ENCODE peak calls at places on chromosomes 12 and 14, in nine cellular contexts. W is RWPE1; B is suprapubic skin; E is uterus; J is brain microvascular endothelial cell; X is CD4-positive, CD25-positive, alpha-beta regulatory T cell; A is HepG2; R is neuronal stem cell; U is lower lobe of right lung. V is an unnamed sample.

GRCh38 chr12:46224401-46224800 is 44.4 kb downstream of the SLC38A1 start:
- DNase-seq in A (no peak), X (no peak), B (peak), U (no peak), E (peak), R (no peak), J (no peak), W (no peak), V (no peak)

GRCh38 chr12:121649819-121650353 is 19.6 kb downstream of the MORN3 start:
- DNase-seq in B (no peak), J (no peak), U (no peak), E (no peak), R (no peak), W (no peak), X (no peak), A (no peak), V (no peak)

GRCh38 chr14:86639146-86639545 is 1109.2 kb downstream of the FLRT2 start:
- DNase-seq in U (no peak), X (no peak), J (no peak), A (no peak), W (no peak), B (no peak), E (no peak), R (no peak), V (no peak)

GRCh38 chr14:42687421-42687820 is 1080.7 kb downstream of the LRFN5 start:
- DNase-seq in A (no peak), B (no peak), X (no peak), W (no peak), R (no peak), J (no peak), U (no peak), E (no peak), V (no peak)

GRCh38 chr12:113244015-113244983 is 23.0 kb downstream of the TPCN1 start:
- DNase-seq in E (peak), U (peak), J (no peak), X (no peak), B (peak), R (no peak), A (no peak), W (peak), V (no peak)

GRCh38 chr14:104149617-104150141 is 11.3 kb downstream of the KIF26A start:
- DNase-seq in U (no peak), W (no peak), A (no peak), R (peak), B (no peak), E (peak), X (no peak), J (no peak), V (no peak)

GRCh38 chr12:128850400-128850799 is 2.9 kb upstream of the GLT1D1 start:
- DNase-seq in E (no peak), B (no peak), J (no peak), X (no peak), U (no peak), R (no peak), W (no peak), A (no peak), V (no peak)

GRCh38 chr12:31589582-31589895 is 1.4 kb downstream of the DENND5B start:
- DNase-seq in U (no peak), J (no peak), A (no peak), R (no peak), X (no peak), W (no peak), B (no peak), E (no peak), V (no peak)

GRCh38 chr12:95548056-95548538 is 3.2 kb downstream of the USP44 start:
- DNase-seq in R (peak), E (peak), J (no peak), X (no peak), A (no peak), U (peak), W (no peak), B (peak), V (no peak)

GRCh38 chr12:57604454-57605307 is at the start of gene DTX3:
- DNase-seq in R (no peak), J (peak), E (peak), X (peak), B (no peak), W (no peak), A (no peak), U (no peak), V (no peak)

GRCh38 chr12:34603382-34604035 is 581.2 kb downstream of the ALG10 start:
- DNase-seq in B (peak), E (no peak), X (no peak), W (no peak), A (no peak), U (no peak), R (no peak), J (no peak), V (no peak)

GRCh38 chr12:15796493-15797141 is 7.4 kb upstream of the EPS8 start:
- DNase-seq in B (no peak), W (peak), U (no peak), A (peak), J (peak), E (no peak), R (no peak), X (no peak), V (no peak)

GRCh38 chr12:124390442-124391116 is 95.7 kb downstream of the RFLNA start:
- DNase-seq in E (peak), W (peak), B (no peak), A (no peak), U (peak), R (no peak), J (peak), X (no peak), V (peak)

GRCh38 chr12:127487031-127487430 is 779.9 kb upstream of the TMEM132C start:
- DNase-seq in A (no peak), R (no peak), E (no peak), U (no peak), B (no peak), W (no peak), X (no peak), J (peak), V (no peak)

GRCh38 chr12:127485528-127485927 is 781.4 kb upstream of the TMEM132C start:
- DNase-seq in E (no peak), B (no peak), X (no peak), U (no peak), W (peak), J (peak), R (no peak), A (no peak), V (no peak)

GRCh38 chr12:127489055-127489454 is 777.9 kb upstream of the TMEM132C start:
- DNase-seq in U (no peak), B (no peak), J (no peak), E (no peak), R (no peak), W (no peak), X (no peak), A (peak), V (no peak)
- H3K27ac ChIP-seq in U (no peak), B (no peak), J (no peak), E (no peak), R (no peak), W (no peak), X (no peak), A (no peak), V (no peak)

GRCh38 chr14:100191584-100192249 is 32.3 kb upstream of the DEGS2 start:
- DNase-seq in A (no peak), B (no peak), R (no peak), U (no peak), J (no peak), E (peak), X (no peak), W (no peak), V (no peak)
- H3K27ac ChIP-seq in A (no peak), B (no peak), R (no peak), U (peak), J (no peak), E (peak), X (no peak), W (peak), V (no peak)

DNA sequence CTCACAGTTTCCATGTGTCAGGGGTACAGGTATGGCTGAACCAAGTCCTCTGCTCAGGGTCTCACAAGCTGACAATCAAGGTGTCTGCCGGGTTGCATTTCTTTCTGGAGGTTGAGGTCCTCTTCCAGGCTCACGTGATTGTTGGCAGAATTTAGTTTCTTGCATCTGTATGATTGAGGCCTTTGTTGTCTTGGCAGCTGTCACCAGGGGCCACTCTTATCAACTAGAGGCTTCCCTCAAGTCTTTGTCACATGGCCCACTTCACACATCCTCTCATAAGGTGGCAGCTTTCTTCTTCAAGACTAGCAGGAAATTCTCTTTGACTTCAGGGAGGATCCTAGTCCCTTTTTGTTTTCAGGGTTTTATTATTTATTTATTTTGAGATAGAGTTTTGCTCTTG is 46.0 kb upstream of the FOS start:
- DNase-seq in B (no peak), U (no peak), A (no peak), W (no peak), R (no peak), J (no peak), X (peak), E (no peak), V (no peak)
- H3K27ac ChIP-seq in B (no peak), U (no peak), A (no peak), W (no peak), R (no peak), J (no peak), X (no peak), E (no peak), V (no peak)

GRCh38 chr12:53098982-53099651 is 1.6 kb downstream of the IGFBP6 start:
- DNase-seq in X (peak), A (peak), U (peak), W (peak), R (peak), B (peak), E (peak), J (peak), V (peak)
- H3K27ac ChIP-seq in X (no peak), A (no peak), U (peak), W (peak), R (no peak), B (peak), E (peak), J (peak), V (peak)

GRCh38 chr14:71054706-71055105 is 147.4 kb downstream of the PCNX1 start:
- DNase-seq in U (no peak), R (no peak), B (no peak), X (no peak), J (no peak), E (no peak), A (no peak), W (no peak), V (no peak)

GRCh38 chr14:71048393-71048792 is 141.1 kb downstream of the PCNX1 start:
- DNase-seq in W (no peak), R (no peak), X (no peak), E (no peak), U (no peak), J (no peak), B (no peak), A (no peak), V (no peak)

GRCh38 chr14:71050227-71050823 is 143.1 kb downstream of the PCNX1 start:
- DNase-seq in A (no peak), E (no peak), J (no peak), U (no peak), X (no peak), B (no peak), R (no peak), W (peak), V (no peak)

GRCh38 chr14:71049435-71050147 is 142.3 kb downstream of the PCNX1 start:
- DNase-seq in B (no peak), R (no peak), A (no peak), X (no peak), W (peak), U (no peak), J (no peak), E (no peak), V (no peak)
- H3K27ac ChIP-seq in B (no peak), R (no peak), A (no peak), X (no peak), W (no peak), U (no peak), J (no peak), E (no peak), V (no peak)

DNA sequence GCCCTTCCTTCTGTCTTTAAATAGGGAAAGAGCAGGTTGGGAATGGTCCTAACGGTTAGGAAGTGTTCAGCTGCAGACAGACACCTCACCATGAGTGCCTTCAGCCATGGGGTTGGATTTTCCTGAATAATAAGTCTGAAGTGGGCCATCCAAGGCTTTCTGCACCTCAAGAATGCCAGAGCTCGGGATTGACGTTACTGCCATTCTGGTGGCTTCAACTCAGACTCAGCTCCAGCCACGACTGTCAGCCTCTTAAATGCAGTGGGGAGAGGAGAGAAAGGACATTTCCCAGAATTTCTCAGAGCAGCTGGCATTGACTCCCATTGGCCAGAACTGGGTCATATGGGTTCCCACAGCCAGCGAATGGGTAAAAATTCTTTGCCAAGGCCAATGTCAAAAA is 363.4 kb downstream of the MED13L start:
- DNase-seq in X (no peak), R (no peak), J (no peak), B (no peak), E (no peak), U (no peak), W (no peak), A (no peak), V (no peak)
- H3K27ac ChIP-seq in X (no peak), R (no peak), J (no peak), B (no peak), E (no peak), U (no peak), W (no peak), A (no peak), V (no peak)

DNA sequence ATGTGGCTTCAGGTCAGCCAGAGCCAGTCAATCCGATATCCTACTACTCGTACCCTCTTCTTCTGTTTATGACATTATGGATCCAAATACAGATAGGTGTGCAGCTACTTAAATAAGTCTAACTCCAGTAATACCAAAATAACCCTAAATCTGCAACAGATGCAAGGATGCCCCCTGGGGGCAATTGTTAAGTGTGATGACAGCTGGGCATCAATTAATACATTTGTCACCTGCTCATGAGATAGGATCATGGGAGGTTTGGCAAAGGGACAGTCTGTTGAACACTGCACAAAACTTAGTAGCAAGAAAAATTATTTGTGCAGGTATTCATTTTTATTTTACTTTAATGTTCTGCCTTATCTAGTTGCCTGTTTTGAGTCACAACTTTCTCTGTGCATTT is 83.2 kb downstream of the SLC38A6 start:
- DNase-seq in W (no peak), J (no peak), E (no peak), X (no peak), A (no peak), R (no peak), U (no peak), B (no peak), V (no peak)
- H3K27ac ChIP-seq in W (no peak), J (no peak), E (no peak), X (no peak), A (no peak), R (no peak), U (no peak), B (no peak), V (no peak)

GRCh38 chr12:68622250-68622649 is 11.6 kb downstream of the RAP1B start:
- DNase-seq in W (no peak), E (no peak), R (no peak), B (no peak), X (no peak), J (no peak), A (no peak), U (no peak), V (no peak)
- H3K27ac ChIP-seq in W (no peak), E (peak), R (no peak), B (no peak), X (peak), J (no peak), A (no peak), U (no peak), V (peak)

V was measured in epithelial cell of prostate.